ENCODE peak calls at places on chromosomes 1 and 21, in six cellular contexts. I is cardiac muscle cell, S is neural crest cell, Y is Caco-2, R is stomach, W is HCT116. N is an unnamed sample.

GRCh38 chr1:24640288-24640687 is 2.8 kb upstream of the SRRM1 start:
- DNase-seq in I (no peak), S (no peak), Y (no peak), R (peak), W (no peak), N (no peak)

GRCh38 chr1:211327341-211327921 is 798 bp downstream of the TRAF5 start:
- DNase-seq in I (peak), S (no peak), Y (no peak), R (no peak), W (no peak), N (no peak)

GRCh38 chr1:109040627-109041613 is 982 bp downstream of the WDR47 start:
- DNase-seq in I (peak), S (peak), Y (peak), R (peak), W (no peak), N (peak)

GRCh38 chr1:171446396-171446795 is 38.9 kb upstream of the PRRC2C start:
- DNase-seq in I (no peak), S (no peak), Y (no peak), R (no peak), W (no peak), N (no peak)

GRCh38 chr1:210920258-210920657 is 213.7 kb downstream of the KCNH1 start:
- DNase-seq in I (no peak), S (no peak), Y (no peak), R (no peak), W (no peak), N (no peak)

GRCh38 chr1:229238674-229239415 is 32.1 kb upstream of the RAB4A start:
- DNase-seq in I (no peak), S (no peak), Y (no peak), R (no peak), W (no peak), N (no peak)

GRCh38 chr1:201946224-201946908 is at the start of gene LMOD1:
- DNase-seq in I (peak), S (peak), Y (peak), R (peak), W (no peak), N (peak)

GRCh38 chr1:230226004-230226800 is 159.2 kb downstream of the GALNT2 start:
- DNase-seq in I (no peak), S (no peak), Y (no peak), R (no peak), W (no peak), N (no peak)

GRCh38 chr21:44723177-44724131 is 12.1 kb upstream of the TSPEAR start:
- DNase-seq in I (no peak), S (no peak), Y (no peak), R (no peak), W (no peak), N (no peak)

GRCh38 chr1:89025928-89026327 is 3.3 kb upstream of the GBP3 start:
- DNase-seq in I (no peak), S (no peak), Y (no peak), R (no peak), W (no peak), N (no peak)

GRCh38 chr1:162663589-162664030 is 31.3 kb downstream of the DDR2 start:
- DNase-seq in I (no peak), S (no peak), Y (no peak), R (no peak), W (no peak), N (no peak)

GRCh38 chr1:201063190-201063544 is 39.7 kb upstream of the KIF21B start:
- DNase-seq in I (no peak), S (no peak), Y (no peak), R (no peak), W (no peak), N (no peak)

GRCh38 chr1:18653375-18653774 is 22.7 kb downstream of the PAX7 start:
- DNase-seq in I (no peak), S (no peak), Y (no peak), R (no peak), W (no peak), N (no peak)

GRCh38 chr1:179322481-179323026 is 29.0 kb downstream of the SOAT1 start:
- DNase-seq in I (no peak), S (no peak), Y (no peak), R (no peak), W (no peak), N (no peak)

GRCh38 chr1:179314928-179315327 is 21.3 kb downstream of the SOAT1 start:
- DNase-seq in I (no peak), S (no peak), Y (no peak), R (no peak), W (no peak), N (no peak)

GRCh38 chr1:179321533-179322216 is 28.1 kb downstream of the SOAT1 start:
- DNase-seq in I (no peak), S (no peak), Y (no peak), R (no peak), W (no peak), N (no peak)

GRCh38 chr1:179313004-179313403 is 19.4 kb downstream of the SOAT1 start:
- DNase-seq in I (no peak), S (no peak), Y (no peak), R (peak), W (no peak), N (no peak)

DNA sequence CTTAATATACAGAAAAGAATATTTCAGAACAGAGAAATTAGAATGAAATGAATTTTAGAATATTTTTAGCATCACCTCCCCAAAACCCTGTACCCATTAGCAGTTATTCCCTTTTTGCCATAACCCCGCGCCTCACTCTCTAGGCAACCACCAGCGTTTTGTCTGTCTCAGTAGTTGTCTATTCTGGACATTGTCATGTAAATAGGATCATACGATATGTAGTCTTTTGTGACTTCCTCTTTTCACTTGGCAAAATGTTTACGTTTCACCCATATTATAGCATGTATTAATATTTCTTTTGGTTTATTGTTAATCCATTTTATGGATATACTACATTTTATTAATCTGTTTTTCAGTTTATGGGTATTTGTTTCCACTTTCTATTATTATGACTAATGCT is 24.9 kb downstream of the SOAT1 start:
- DNase-seq in I (no peak), S (no peak), Y (no peak), R (no peak), W (no peak), N (no peak)
- TF ChIP-seq CTCF in I (no peak), S (no peak), Y (no peak), R (no peak), W (no peak), N (no peak)

GRCh38 chr1:85146972-85147359 is 53.9 kb downstream of the SYDE2 start:
- DNase-seq in I (no peak), S (no peak), Y (peak), R (no peak), W (no peak), N (no peak)
- TF ChIP-seq CTCF in I (peak), S (peak), Y (no peak), R (no peak), W (no peak), N (peak)

DNA sequence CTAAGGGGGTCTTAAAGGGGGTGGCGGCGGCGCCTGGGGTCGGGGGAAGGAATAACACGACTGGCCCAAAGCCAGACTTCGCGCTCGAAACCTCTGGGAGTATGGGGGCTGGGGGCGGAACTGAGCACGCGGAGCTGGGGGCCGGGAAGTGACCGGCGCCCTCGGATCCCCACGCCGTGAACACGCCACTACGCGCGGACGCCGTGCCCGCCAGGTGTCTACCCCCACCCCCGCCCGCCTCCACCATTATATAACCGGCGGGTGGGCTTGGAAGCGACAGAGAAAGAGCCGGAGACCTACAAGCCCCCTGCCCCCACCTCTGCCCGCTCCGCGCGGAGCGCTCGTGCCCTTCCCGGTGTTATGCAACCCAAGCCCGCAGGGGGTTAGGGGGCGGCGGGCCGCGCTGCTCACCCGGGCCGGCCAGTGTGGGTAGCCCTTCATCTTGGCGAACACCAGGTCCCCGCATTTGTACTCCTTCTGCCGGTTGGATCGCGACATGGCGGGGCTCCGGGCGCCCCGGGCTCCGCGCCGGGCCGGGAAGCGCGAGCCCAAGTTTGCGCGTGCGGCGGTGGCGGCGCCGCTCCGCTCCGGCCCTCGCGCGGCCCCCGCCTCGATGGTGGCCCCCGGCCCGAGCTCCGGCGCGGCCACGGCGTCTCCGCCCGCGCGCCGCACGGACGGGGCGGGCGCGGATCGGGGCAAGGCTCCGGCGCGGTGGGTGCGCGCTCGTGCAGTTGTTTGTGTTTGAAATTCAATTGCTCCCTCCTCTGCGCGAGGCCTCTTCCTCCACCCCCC is at the start of gene HDGF:
- DNase-seq in I (peak), S (peak), Y (peak), R (peak), W (no peak), N (peak)
- TF ChIP-seq CTCF in I (no peak), S (no peak), Y (no peak), R (no peak), W (no peak), N (peak)

DNA sequence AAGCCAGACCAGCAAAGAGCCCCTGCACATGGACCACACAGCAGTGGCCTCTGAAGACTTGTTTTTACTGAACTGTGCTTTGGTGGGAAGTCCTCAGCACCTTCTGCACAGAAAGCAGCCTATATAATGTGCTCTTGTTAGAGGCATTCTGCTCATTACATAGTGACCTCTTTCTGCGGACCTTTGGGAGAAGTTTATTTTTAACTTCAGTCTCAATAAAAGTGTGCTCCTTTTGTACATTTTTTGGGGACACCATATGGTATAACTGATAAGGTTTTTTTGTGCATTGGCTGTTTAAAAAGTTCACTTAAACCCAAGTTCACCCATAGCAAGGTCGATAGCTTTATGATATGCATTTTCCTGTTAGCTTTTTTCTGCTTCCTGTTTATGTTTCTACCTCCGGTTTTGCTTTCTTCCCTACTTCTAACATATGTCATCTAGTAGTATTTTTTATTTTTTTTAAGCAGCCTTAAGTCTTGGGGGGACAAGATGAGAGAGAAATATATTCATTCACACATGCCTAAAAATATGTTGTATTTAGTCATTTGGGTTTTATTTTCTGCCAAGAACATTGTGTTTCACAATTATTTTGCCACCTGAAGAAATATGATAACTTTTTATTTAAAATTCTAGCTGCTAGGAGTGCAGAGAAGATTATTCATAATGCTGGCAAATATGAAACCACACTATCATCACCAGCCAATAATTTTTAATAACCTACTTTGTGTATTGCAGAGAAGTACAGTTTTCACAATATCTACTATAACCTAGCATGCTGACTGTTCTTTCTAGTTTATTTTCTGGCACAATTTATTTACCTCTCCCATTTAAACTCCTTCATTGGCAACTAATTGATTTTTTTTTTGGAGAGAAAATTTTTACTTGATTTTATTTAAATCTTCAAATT is 22.9 kb upstream of the SLC19A2 start:
- DNase-seq in I (no peak), S (no peak), Y (no peak), R (no peak), W (no peak), N (no peak)
- TF ChIP-seq CTCF in I (no peak), S (no peak), Y (no peak), R (no peak), W (no peak), N (no peak)